ENCODE peak calls at places on chromosome 7, in seven cellular contexts. Q is HFFc6; E is cardiac fibroblast; X is activated T-cell treated with anti-CD3 and anti-CD28 coated beads, Interleukin-2, amount 50 U/mL, for 24 hours; D is DMS79; M is SW 1271; T is NCI-H1092 treated with DMSO at 0.1 percent for 48 hours. A is an unnamed sample.

GRCh38 chr7:159030490-159031134 is 114.1 kb downstream of the VIPR2 start:
- DNase-seq in Q (no peak), E (peak; percentile 21), X (peak; percentile 53), D (peak; percentile 31), M (no peak), T (peak; percentile 82), A (no peak)

GRCh38 chr7:19215421-19215820 is 70.2 kb upstream of the FERD3L start:
- DNase-seq in Q (peak; percentile 74), E (peak; percentile 80), X (no peak), D (no peak), M (peak; percentile 62), T (no peak), A (no peak)

GRCh38 chr7:92973293-92973731 is 136.9 kb upstream of the CDK6 start:
- DNase-seq in Q (peak; percentile 37), E (no peak), X (no peak), D (no peak), M (no peak), T (no peak), A (no peak)

GRCh38 chr7:135801877-135802276 is 53.3 kb upstream of the FAM180A start:
- DNase-seq in Q (no peak), E (no peak), X (no peak), D (peak; percentile 99), M (no peak), T (peak; percentile 98), A (no peak)

GRCh38 chr7:13540429-13540828 is 449.0 kb downstream of the ETV1 start:
- DNase-seq in Q (no peak), E (peak; percentile 49), X (no peak), D (no peak), M (no peak), T (no peak), A (no peak)

GRCh38 chr7:116598278-116598677 is 73.4 kb downstream of the CAV1 start:
- DNase-seq in Q (no peak), E (no peak), X (no peak), D (no peak), M (no peak), T (no peak), A (peak; percentile 12)

GRCh38 chr7:17444673-17445072 is 146.2 kb downstream of the AHR start:
- DNase-seq in Q (no peak), E (peak; percentile 77), X (no peak), D (no peak), M (peak; percentile 77), T (no peak), A (no peak)

GRCh38 chr7:46600340-46600739 is 679.3 kb upstream of the IGFBP3 start:
- DNase-seq in Q (no peak), E (peak; percentile 89), X (no peak), D (no peak), M (no peak), T (no peak), A (no peak)

GRCh38 chr7:155951554-155952158 is 139.4 kb upstream of the SHH start:
- DNase-seq in Q (no peak), E (peak; percentile 84), X (no peak), D (no peak), M (peak; percentile 98), T (no peak), A (no peak)

GRCh38 chr7:18541189-18541870 is 45.8 kb downstream of the HDAC9 start:
- DNase-seq in Q (peak; percentile 88), E (peak; percentile 62), X (no peak), D (peak; percentile 82), M (no peak), T (peak; percentile 43), A (peak; percentile 41)